ENCODE peak calls at places on chromosome 22, in six cellular contexts. I is spleen; U is osteoblast; C is tibial nerve; L is Peyer's patch; M is CD8-positive, alpha-beta memory T cell. A is an unnamed sample.

GRCh38 chr22:39174498-39175120 is 22.1 kb upstream of the CBX7 start:
- DNase-seq in I (peak; percentile 95), U (peak; percentile 95), C (peak; percentile 77), L (peak; percentile 67), M (peak; percentile 82), A (peak; percentile 81)

GRCh38 chr22:29744902-29745301 is 21.9 kb downstream of the ZMAT5 start:
- DNase-seq in I (no peak), U (peak; percentile 91), C (no peak), L (peak; percentile 37), M (no peak), A (no peak)

GRCh38 chr22:44154431-44154942 is 26.2 kb upstream of the PARVG start:
- DNase-seq in I (no peak), U (no peak), C (no peak), L (peak; percentile 6), M (no peak), A (no peak)

GRCh38 chr22:37519268-37520195 is at the start of gene CARD10:
- DNase-seq in I (no peak), U (peak; percentile 95), C (no peak), L (peak; percentile 85), M (peak; percentile 15), A (peak; percentile 23)

GRCh38 chr22:40137132-40137531 is 40.6 kb upstream of the TNRC6B start:
- DNase-seq in I (no peak), U (no peak), C (no peak), L (no peak), M (no peak), A (no peak)

GRCh38 chr22:28424427-28425080 is 255.1 kb downstream of the TTC28 start:
- DNase-seq in I (no peak), U (no peak), C (no peak), L (no peak), M (no peak), A (no peak)

GRCh38 chr22:47549741-47550340 is 787.4 kb downstream of the TBC1D22A start:
- DNase-seq in I (no peak), U (no peak), C (no peak), L (no peak), M (no peak), A (no peak)

GRCh38 chr22:28976588-28976987 is 85.0 kb downstream of the C22orf31 start:
- DNase-seq in I (no peak), U (peak; percentile 80), C (no peak), L (no peak), M (no peak), A (no peak)

GRCh38 chr22:19641983-19642451 is 72.3 kb upstream of the SEPTIN5 start:
- DNase-seq in I (no peak), U (peak; percentile 31), C (no peak), L (no peak), M (no peak), A (no peak)

GRCh38 chr22:50015451-50016307 is 3.1 kb upstream of the IL17REL start:
- DNase-seq in I (peak; percentile 63), U (peak; percentile 69), C (no peak), L (no peak), M (no peak), A (no peak)

GRCh38 chr22:43532301-43533050 is 120.7 kb downstream of the MPPED1 start:
- DNase-seq in I (no peak), U (no peak), C (no peak), L (no peak), M (no peak), A (no peak)

GRCh38 chr22:41940853-41941765 is 5.8 kb downstream of the CENPM start:
- DNase-seq in I (peak; percentile 95), U (peak; percentile 97), C (peak; percentile 80), L (peak; percentile 90), M (peak; percentile 85), A (peak; percentile 86)

GRCh38 chr22:43537019-43537585 is 125.3 kb downstream of the MPPED1 start:
- DNase-seq in I (no peak), U (no peak), C (no peak), L (no peak), M (no peak), A (no peak)

GRCh38 chr22:19483481-19484244 is 3.9 kb downstream of the CDC45 start:
- DNase-seq in I (no peak), U (no peak), C (no peak), L (no peak), M (no peak), A (no peak)

GRCh38 chr22:39142088-39142667 is 10.3 kb downstream of the CBX7 start:
- DNase-seq in I (peak; percentile 77), U (peak; percentile 66), C (no peak), L (no peak), M (no peak), A (no peak)

GRCh38 chr22:27331526-27332281 is 469.9 kb downstream of the MN1 start:
- DNase-seq in I (no peak), U (peak; percentile 83), C (no peak), L (no peak), M (no peak), A (no peak)

GRCh38 chr22:50016308-50016987 is 3.9 kb upstream of the IL17REL start:
- DNase-seq in I (peak; percentile 72), U (peak; percentile 86), C (no peak), L (no peak), M (no peak), A (no peak)

GRCh38 chr22:19495562-19496323 is 16.0 kb downstream of the CDC45 start:
- DNase-seq in I (no peak), U (peak; percentile 47), C (no peak), L (no peak), M (no peak), A (peak; percentile 19)

GRCh38 chr22:26234267-26234666 is 65.0 kb downstream of the SEZ6L start:
- DNase-seq in I (no peak), U (no peak), C (no peak), L (no peak), M (no peak), A (no peak)

GRCh38 chr22:27348634-27349033 is 452.9 kb downstream of the MN1 start:
- DNase-seq in I (no peak), U (no peak), C (no peak), L (no peak), M (no peak), A (no peak)

GRCh38 chr22:38435010-38435409 is 20.0 kb downstream of the KCNJ4 start:
- DNase-seq in I (no peak), U (no peak), C (no peak), L (no peak), M (no peak), A (no peak)

GRCh38 chr22:19663286-19663815 is 51.0 kb upstream of the SEPTIN5 start:
- DNase-seq in I (peak; percentile 86), U (peak; percentile 90), C (no peak), L (no peak), M (no peak), A (no peak)

GRCh38 chr22:30694171-30694637 is 470 bp upstream of the OSBP2 start:
- DNase-seq in I (peak; percentile 83), U (peak; percentile 87), C (no peak), L (peak; percentile 66), M (peak; percentile 43), A (peak; percentile 41)

GRCh38 chr22:42608481-42609361 is 6.0 kb downstream of the POLDIP3 start:
- DNase-seq in I (no peak), U (peak; percentile 93), C (no peak), L (no peak), M (no peak), A (no peak)

GRCh38 chr22:31492151-31492550 is 2.5 kb upstream of the EIF4ENIF1 start:
- DNase-seq in I (no peak), U (no peak), C (no peak), L (no peak), M (no peak), A (no peak)

GRCh38 chr22:38282397-38282796 is 9.6 kb upstream of the TMEM184B start:
- DNase-seq in I (no peak), U (no peak), C (no peak), L (no peak), M (no peak), A (no peak)

GRCh38 chr22:19350947-19351346 is 59.4 kb upstream of the CLTCL1 start:
- DNase-seq in I (no peak), U (no peak), C (no peak), L (no peak), M (no peak), A (no peak)

GRCh38 chr22:17257091-17257490 is 37.9 kb upstream of the ADA2 start:
- DNase-seq in I (no peak), U (peak; percentile 55), C (no peak), L (no peak), M (no peak), A (no peak)

GRCh38 chr22:17260950-17261349 is 41.7 kb upstream of the ADA2 start:
- DNase-seq in I (no peak), U (no peak), C (no peak), L (no peak), M (no peak), A (no peak)

GRCh38 chr22:17258015-17258827 is 39.0 kb upstream of the ADA2 start:
- DNase-seq in I (peak; percentile 83), U (peak; percentile 56), C (no peak), L (peak; percentile 74), M (peak; percentile 26), A (peak; percentile 43)

GRCh38 chr22:17260291-17260690 is 41.1 kb upstream of the ADA2 start:
- DNase-seq in I (no peak), U (no peak), C (no peak), L (no peak), M (no peak), A (no peak)

DNA sequence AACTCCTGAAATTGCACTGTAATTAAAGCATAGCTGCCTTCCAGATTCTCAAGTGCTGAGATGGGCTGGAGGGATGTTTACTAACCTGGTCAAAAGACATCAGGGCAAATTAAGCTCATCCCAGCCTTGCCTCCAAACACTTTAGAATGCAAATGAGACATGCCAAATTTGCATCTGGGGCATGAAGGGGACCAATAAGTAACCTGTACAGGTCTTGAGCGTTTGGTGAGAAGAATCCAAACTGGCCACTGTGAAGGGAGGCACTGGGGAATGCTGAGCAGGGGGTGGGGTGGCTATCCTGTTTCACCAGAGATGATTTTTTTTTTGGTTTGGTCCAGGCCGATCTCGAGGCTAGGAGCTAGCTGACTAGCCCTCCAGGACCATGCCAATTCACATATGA is 38.3 kb upstream of the ADA2 start:
- DNase-seq in I (no peak), U (peak; percentile 19), C (no peak), L (no peak), M (no peak), A (no peak)
- H3K4me3 ChIP-seq in I (no peak overlapping the region), U (no peak overlapping the region), C (no peak overlapping the region), L (peak overlapping the region; percentile 35), M (no peak overlapping the region), A (no peak overlapping the region)

DNA sequence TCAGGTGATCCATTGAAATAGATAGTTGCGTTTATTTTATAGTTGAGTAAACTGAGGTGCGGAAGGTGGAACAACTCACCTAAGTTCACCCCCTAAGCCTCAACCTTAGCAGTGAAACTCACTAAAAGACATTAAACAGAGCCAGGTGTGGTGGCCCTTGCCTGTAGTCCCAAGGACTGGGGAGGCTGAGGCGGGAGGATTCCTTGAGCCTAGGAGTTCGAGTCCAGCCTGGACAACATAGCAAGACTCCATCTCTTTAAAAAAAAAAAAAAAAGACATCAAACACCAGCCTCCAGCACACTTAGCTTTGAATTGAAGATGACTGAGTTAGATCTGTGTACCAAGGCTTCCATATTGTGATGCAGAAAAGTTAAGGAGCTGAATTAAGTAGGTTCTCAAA is 845 bp upstream of the RAB36 start:
- DNase-seq in I (peak; percentile 36), U (no peak), C (no peak), L (no peak), M (no peak), A (no peak)
- H3K27ac ChIP-seq in I (peak overlapping the region; percentile 80), U (no peak overlapping the region), C (peak overlapping the region; percentile 95), L (peak overlapping the region; percentile 69), M (peak overlapping the region; percentile 48), A (peak overlapping the region; percentile 73)

GRCh38 chr22:45366713-45367112 is 46.7 kb downstream of the SMC1B start:
- DNase-seq in I (no peak), U (no peak), C (no peak), L (no peak), M (no peak), A (no peak)
- H3K9me3 ChIP-seq in I (peaks cover 23% of the 10 kb centered on the region), U (no peaks in the 10 kb centered on the region), C (peaks cover 18% of the 10 kb centered on the region), L (no peaks in the 10 kb centered on the region), M (peaks cover 10% of the 10 kb centered on the region), A (no peaks in the 10 kb centered on the region)

GRCh38 chr22:48577014-48577690 is 1250.5 kb downstream of the BRD1 start:
- DNase-seq in I (no peak), U (no peak), C (no peak), L (no peak), M (no peak), A (no peak)
- H3K4me3 ChIP-seq in I (no peak overlapping the region), U (no peak overlapping the region), C (peak overlapping the region; percentile 26), L (peak overlapping the region; percentile 38), M (no peak overlapping the region), A (no peak overlapping the region)

A was measured in CD4-positive, alpha-beta memory T cell.